ENCODE peak calls at places on chromosome 2, in seven cellular contexts. F is sigmoid colon, C is heart right ventricle, X is tibial artery, E is uterus, A is right lobe of liver, D is iPS DF 6.9. G is an unnamed sample. For H3K4me1, the result is how much of the 10 kb centered on the place peaks cover.

GRCh38 chr2:188028739-188029138 is 262.9 kb upstream of the GULP1 start:
- DNase-seq in C (no peak), F (no peak), X (no peak), A (no peak), E (no peak), D (no peak), G (no peak)

GRCh38 chr2:65539633-65540032 is 107.2 kb upstream of the SPRED2 start:
- DNase-seq in C (no peak), A (no peak), E (no peak), D (no peak), X (no peak), F (no peak), G (no peak)

GRCh38 chr2:201070966-201071304 is 536 bp downstream of the HYCC2 start:
- DNase-seq in X (no peak), F (no peak), D (no peak), A (no peak), E (no peak), C (no peak), G (no peak)

GRCh38 chr2:230176996-230177395 is 42.8 kb downstream of the SP110 start:
- DNase-seq in F (no peak), D (no peak), E (no peak), C (no peak), A (no peak), X (no peak), G (no peak)

GRCh38 chr2:27431395-27431794 is 3.0 kb downstream of the NRBP1 start:
- DNase-seq in C (no peak), F (no peak), D (no peak), A (no peak), E (no peak), X (no peak), G (no peak)

GRCh38 chr2:218001629-218002028 is 1.2 kb downstream of the TNS1 start:
- DNase-seq in F (no peak), X (no peak), C (no peak), A (no peak), D (no peak), E (no peak), G (no peak)

GRCh38 chr2:71129114-71129890 is 727 bp downstream of the MCEE start:
- DNase-seq in C (no peak), A (no peak), D (no peak), F (no peak), E (no peak), X (no peak), G (no peak)

GRCh38 chr2:98911376-98912154 is 24.5 kb downstream of the CRACDL start:
- DNase-seq in A (no peak), E (no peak), X (no peak), C (no peak), F (peak), D (no peak), G (no peak)

GRCh38 chr2:69437751-69438154 is 518 bp upstream of the NFU1 start:
- DNase-seq in X (peak), A (no peak), C (peak), D (no peak), F (peak), E (no peak), G (peak)

GRCh38 chr2:205474746-205475145 is 207.6 kb upstream of the NRP2 start:
- DNase-seq in F (no peak), D (no peak), C (no peak), E (no peak), A (no peak), X (no peak), G (no peak)

DNA sequence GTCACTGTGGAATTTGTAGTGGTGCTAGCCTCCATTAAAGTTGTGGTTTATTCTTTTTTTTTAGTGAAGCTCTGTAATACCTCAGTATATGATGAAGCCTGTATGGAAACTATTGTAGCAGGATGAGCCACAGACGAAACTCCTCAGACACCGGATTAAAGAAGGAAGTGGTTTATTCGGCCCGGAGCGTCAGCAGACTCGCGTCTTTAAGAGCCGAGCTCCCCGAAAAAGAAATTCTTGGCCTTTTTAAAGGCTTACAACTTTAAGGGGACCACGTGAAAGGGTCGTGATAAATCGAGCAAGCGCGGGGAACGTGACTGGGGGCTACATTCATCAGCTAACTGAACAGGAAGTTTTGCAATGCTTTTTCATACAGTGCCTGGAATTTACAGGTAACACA is 8.1 kb upstream of the CCL20 start:
- DNase-seq in A (no peak), D (no peak), F (no peak), E (no peak), C (no peak), X (no peak), G (no peak)
- H3K4me3 ChIP-seq in A (no peak), D (no peak), F (no peak), E (no peak), C (no peak), X (no peak), G (no peak)

GRCh38 chr2:96254592-96254991 is 11.2 kb downstream of the TMEM127 start:
- DNase-seq in E (no peak), F (peak), X (peak), D (no peak), A (no peak), C (peak), G (no peak)
- H3K27ac ChIP-seq in E (no peak), F (no peak), X (no peak), D (no peak), A (peak), C (peak), G (no peak)

DNA sequence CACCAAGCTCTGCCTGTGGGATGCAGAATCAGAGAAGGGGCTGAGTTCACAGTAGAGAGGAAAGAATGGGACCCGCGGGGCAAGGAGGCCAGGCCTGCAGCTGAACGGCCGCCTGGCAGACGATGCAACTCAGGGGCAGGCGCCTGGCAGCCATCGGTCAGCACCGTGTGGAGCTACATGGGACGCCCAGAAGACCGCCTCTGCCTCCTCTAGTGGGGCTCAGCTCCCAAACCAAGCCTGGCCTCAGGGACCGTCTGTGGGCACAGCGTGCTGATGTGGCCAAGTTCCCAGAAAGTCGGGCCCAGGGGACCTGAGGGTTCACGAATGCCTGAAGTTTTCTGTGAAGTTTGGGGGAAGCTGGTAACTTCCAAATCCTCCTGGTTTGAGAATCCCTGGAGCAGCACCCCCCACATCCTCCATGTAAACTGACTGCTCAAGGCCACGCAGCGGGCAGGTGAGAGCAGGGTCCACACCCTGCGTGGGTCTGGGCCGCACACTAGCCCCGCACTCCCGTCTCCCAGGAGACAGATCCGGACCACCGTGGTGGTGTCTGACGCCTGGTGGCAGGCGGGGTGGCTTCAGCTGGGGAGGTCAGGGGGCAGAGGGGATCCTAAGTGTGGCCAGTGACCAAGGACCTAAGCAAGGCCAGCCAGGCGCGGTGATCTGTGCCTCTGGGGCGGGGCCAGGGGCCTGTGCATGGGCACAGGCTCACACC is 14.6 kb downstream of the SNORC start:
- DNase-seq in X (no peak), E (no peak), C (no peak), D (no peak), F (no peak), A (no peak), G (peak)
- H3K4me1 ChIP-seq in X (under half), E (under half), C (under half), D (under half), F (under half), A (under half), G (under half)

GRCh38 chr2:55617160-55618024 is at the start of gene PPP4R3B:
- DNase-seq in E (peak), C (peak), F (peak), D (peak), X (peak), A (peak), G (peak)

GRCh38 chr2:55621802-55622201 is 4.4 kb upstream of the PPP4R3B start:
- DNase-seq in D (no peak), C (no peak), A (no peak), E (no peak), X (no peak), F (no peak), G (no peak)

GRCh38 chr2:55618649-55619055 is 1.2 kb upstream of the PPP4R3B start:
- DNase-seq in C (peak), E (peak), X (peak), F (peak), D (peak), A (peak), G (peak)

GRCh38 chr2:55618025-55618648 is 715 bp upstream of the PPP4R3B start:
- DNase-seq in A (no peak), X (no peak), F (no peak), D (no peak), C (peak), E (no peak), G (no peak)

GRCh38 chr2:55620123-55620779 is 2.8 kb upstream of the PPP4R3B start:
- DNase-seq in X (no peak), A (no peak), D (no peak), F (no peak), C (no peak), E (no peak), G (no peak)
- H3K4me3 ChIP-seq in X (no peak), A (no peak), D (no peak), F (no peak), C (no peak), E (no peak), G (no peak)

DNA sequence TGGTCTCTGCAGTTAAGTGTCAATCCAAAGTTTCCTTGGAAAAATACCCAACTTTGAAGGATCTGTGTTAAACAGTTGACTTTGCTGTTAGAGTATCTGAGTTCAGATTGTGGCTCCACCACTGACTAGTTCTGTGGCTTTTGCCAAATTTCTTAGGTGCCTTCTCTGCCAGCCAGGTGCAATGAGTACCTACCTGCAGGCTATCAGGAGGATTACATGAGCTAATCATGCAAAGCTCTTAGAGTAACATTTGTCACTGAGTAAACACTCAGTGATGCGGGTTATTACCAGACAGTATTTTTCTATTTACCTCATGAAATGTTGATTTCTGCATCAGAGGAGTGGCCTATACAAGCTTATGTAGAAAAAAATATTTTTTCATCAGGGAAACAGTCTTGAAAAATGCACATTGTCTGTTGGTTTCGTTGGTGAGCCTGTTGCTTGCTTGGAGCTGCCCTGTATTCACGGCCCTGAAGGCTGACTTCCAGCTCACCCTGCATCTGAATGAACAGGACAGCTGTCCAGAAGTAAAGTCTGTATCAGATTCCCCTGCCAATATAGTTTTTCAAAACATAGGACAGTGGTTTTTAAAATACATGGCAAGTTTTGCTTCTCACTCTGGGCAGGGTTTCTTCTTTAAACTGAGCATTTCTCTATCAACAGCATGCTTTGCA is 235.1 kb downstream of the CDCA7 start:
- DNase-seq in A (no peak), X (no peak), E (no peak), F (no peak), D (no peak), C (no peak), G (no peak)
- H3K27ac ChIP-seq in A (no peak), X (no peak), E (no peak), F (no peak), D (no peak), C (peak), G (no peak)

DNA sequence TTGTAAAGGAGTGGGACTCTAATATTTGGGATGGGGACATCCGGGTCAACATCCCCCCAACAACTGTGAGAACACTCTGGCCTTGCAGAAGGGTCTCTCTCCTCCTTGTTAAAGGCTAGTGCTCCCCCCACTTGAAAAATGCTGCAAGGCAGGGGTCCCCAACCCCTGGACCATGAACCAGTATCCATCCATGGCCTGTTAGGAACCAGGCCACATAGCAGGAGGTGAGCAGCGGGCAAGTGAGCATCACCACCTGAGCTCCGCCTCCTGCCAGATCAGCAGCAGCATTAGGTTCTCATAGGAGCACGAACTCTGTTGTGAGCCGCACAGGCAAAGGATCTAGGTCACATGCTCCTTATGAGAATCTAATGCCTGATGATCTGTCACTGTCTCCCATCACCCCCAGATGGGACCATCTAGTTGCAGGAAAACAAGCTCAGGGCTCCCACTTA is 243.9 kb upstream of the ID2 start:
- DNase-seq in D (no peak), F (peak), A (no peak), C (no peak), E (no peak), X (no peak), G (no peak)
- H3K4me1 ChIP-seq in D (under half), F (under half), A (under half), C (under half), E (under half), X (under half), G (under half)

DNA sequence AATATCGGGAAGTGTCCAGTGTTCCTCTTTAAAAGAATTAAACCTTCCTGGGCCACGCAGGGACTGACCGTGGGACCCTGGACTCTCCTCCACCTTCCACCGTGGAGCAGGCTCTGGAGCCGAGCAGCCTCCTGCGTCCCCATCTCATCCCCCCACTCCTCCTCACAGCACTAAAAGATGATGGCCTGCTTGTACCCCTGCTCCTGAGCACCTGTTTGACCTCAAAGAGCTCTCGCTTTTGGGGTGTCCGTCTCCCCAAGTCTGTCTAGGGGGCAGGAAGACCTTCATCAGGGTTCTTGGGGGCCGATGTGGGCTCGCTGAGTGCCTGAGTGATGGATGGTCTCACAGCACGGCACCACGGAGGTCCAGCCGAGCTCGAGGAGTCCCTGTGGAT is 1.2 kb upstream of the SDC1 start:
- DNase-seq in A (no peak), F (peak), D (no peak), X (no peak), E (no peak), C (no peak), G (peak)
- H3K4me3 ChIP-seq in A (no peak), F (no peak), D (no peak), X (no peak), E (no peak), C (no peak), G (no peak)

GRCh38 chr2:142687509-142687908 is 190.0 kb upstream of the KYNU start:
- DNase-seq in E (no peak), F (no peak), D (no peak), C (no peak), A (no peak), X (no peak), G (no peak)

GRCh38 chr2:142689206-142689605 is 188.3 kb upstream of the KYNU start:
- DNase-seq in A (no peak), C (no peak), X (no peak), F (no peak), E (no peak), D (no peak), G (no peak)

GRCh38 chr2:142694282-142694681 is 183.2 kb upstream of the KYNU start:
- DNase-seq in C (no peak), E (no peak), A (no peak), X (no peak), D (no peak), F (no peak), G (no peak)

DNA sequence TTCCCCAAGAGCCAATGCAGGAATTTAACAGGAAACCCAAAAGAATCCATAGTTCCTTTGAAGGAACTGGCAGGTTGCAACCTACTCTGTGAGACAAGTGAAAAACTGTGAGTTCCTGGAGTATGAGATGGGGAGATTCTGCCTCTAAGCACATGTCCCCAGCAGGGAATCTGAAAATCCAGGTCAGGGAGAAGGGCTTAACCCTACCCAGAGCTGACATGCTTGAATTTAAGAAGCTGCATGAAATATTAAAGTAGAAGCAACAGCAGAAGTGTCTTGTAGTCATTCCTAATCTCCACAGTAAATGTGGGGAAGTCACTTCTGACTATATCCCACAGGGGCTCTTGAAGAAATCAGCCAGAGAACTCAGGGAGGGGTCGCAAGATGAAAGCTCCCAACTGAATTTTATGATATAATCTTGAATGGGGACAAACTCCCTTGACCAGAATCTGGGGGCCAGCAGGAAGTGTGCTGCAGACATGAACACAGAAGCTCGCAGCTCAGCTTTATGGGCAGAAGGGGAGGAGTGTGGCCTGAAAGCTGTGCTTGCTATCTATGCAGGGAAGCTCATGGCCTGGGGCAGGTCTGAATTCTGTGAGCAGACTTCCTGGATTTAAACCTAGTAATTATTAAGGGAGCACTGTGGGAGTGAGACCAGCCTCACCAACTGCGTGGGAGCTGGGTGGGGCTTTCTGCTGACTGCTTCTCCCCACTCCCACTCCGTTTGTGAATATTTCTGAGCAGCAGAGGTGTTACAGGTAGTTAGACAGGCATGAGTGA is 184.1 kb upstream of the KYNU start:
- DNase-seq in F (no peak), C (no peak), A (no peak), E (no peak), D (no peak), X (no peak), G (no peak)
- H3K27ac ChIP-seq in F (no peak), C (no peak), A (no peak), E (no peak), D (no peak), X (no peak), G (no peak)

GRCh38 chr2:46850742-46851141 is 64.9 kb downstream of the MCFD2 start:
- DNase-seq in X (peak), E (peak), D (no peak), C (peak), F (peak), A (peak), G (peak)

GRCh38 chr2:46847726-46848421 is 67.7 kb downstream of the MCFD2 start:
- DNase-seq in F (peak), E (no peak), D (no peak), C (no peak), X (peak), A (peak), G (no peak)

GRCh38 chr2:46849080-46849715 is 66.4 kb downstream of the MCFD2 start:
- DNase-seq in C (no peak), A (peak), X (no peak), F (peak), E (peak), D (no peak), G (no peak)

GRCh38 chr2:46848446-46848845 is 67.2 kb downstream of the MCFD2 start:
- DNase-seq in X (peak), D (no peak), F (peak), E (peak), C (no peak), A (peak), G (peak)

GRCh38 chr2:46849741-46850474 is 65.7 kb downstream of the MCFD2 start:
- DNase-seq in X (peak), D (no peak), C (peak), A (peak), F (peak), E (peak), G (peak)
- H3K4me1 ChIP-seq in X (half or more), D (under half), C (half or more), A (under half), F (half or more), E (under half), G (under half)

G was measured in aorta.